ENCODE peak calls at places on chromosome 5, in nine cellular contexts. Z is ascending aorta, S is heart right ventricle, E is prostate gland, U is B cell, C is H9, B is ovary, J is GM12865, W is RWPE1. D is an unnamed sample.

GRCh38 chr5:1521671-1522600 is 1.8 kb downstream of the LPCAT1 start:
- DNase-seq in Z (no peak), S (peak), E (no peak), U (no peak), C (peak), B (peak), J (no peak), W (peak), D (no peak)

GRCh38 chr5:80864706-80865435 is 95.3 kb upstream of the RASGRF2 start:
- DNase-seq in Z (no peak), S (no peak), E (no peak), U (no peak), C (no peak), B (no peak), J (peak), W (no peak), D (no peak)

GRCh38 chr5:113020461-113021273 is 44.1 kb downstream of the DCP2 start:
- DNase-seq in Z (no peak), S (no peak), E (no peak), U (no peak), C (no peak), B (no peak), J (no peak), W (peak), D (no peak)

GRCh38 chr5:55568629-55569512 is 34.1 kb upstream of the PLPP1 start:
- DNase-seq in Z (no peak), S (no peak), E (no peak), U (no peak), C (no peak), B (no peak), J (no peak), W (no peak), D (no peak)

GRCh38 chr5:176541338-176542134 is 4.3 kb upstream of the RNF44 start:
- DNase-seq in Z (no peak), S (no peak), E (peak), U (peak), C (peak), B (peak), J (peak), W (peak), D (peak)

GRCh38 chr5:65811895-65812294 is 89.9 kb downstream of the NLN start:
- DNase-seq in Z (no peak), S (no peak), E (no peak), U (no peak), C (no peak), B (no peak), J (no peak), W (no peak), D (peak)

GRCh38 chr5:164484948-164485347 is 979.5 kb downstream of the MAT2B start:
- DNase-seq in Z (no peak), S (no peak), E (no peak), U (no peak), C (no peak), B (no peak), J (no peak), W (no peak), D (no peak)

GRCh38 chr5:8538813-8539212 is 669.9 kb downstream of the MTRR start:
- DNase-seq in Z (no peak), S (no peak), E (no peak), U (no peak), C (no peak), B (no peak), J (no peak), W (no peak), D (no peak)

GRCh38 chr5:33524476-33524875 is 83.7 kb downstream of the TARS1 start:
- DNase-seq in Z (no peak), S (no peak), E (no peak), U (no peak), C (no peak), B (no peak), J (no peak), W (no peak), D (no peak)

GRCh38 chr5:157545911-157546310 is 29.7 kb downstream of the ADAM19 start:
- DNase-seq in Z (no peak), S (no peak), E (no peak), U (no peak), C (no peak), B (no peak), J (no peak), W (no peak), D (no peak)

GRCh38 chr5:113043491-113043931 is 66.9 kb downstream of the DCP2 start:
- DNase-seq in Z (no peak), S (peak), E (no peak), U (no peak), C (peak), B (peak), J (no peak), W (peak), D (no peak)

GRCh38 chr5:313806-314376 is 7.6 kb upstream of the AHRR start:
- DNase-seq in Z (no peak), S (no peak), E (no peak), U (no peak), C (no peak), B (no peak), J (no peak), W (no peak), D (no peak)

DNA sequence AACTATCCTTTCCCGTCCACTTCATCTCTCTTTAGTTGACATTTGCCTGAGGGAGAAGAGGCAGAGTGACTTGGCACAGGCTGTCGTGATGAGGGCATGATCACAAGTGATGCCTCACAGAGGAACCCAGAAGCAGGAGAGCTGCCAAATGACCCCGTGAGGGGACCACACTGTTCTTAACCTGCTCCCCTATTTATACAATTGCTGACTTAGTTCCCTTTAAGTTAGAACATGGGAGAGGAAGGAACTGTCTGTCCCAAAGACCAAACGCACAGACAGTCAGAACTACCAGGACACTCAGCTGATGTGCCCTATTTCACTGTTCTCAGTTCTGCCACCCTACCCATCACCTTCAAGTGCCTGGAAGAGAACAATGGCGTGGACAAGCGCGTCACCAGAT is 73.7 kb downstream of the SLC1A3 start:
- DNase-seq in Z (peak), S (peak), E (no peak), U (no peak), C (no peak), B (no peak), J (no peak), W (no peak), D (no peak)
- TF ChIP-seq CTCF in Z (no peak), S (no peak), E (no peak), U (no peak), C (no peak), B (no peak), J (no peak), W (no peak), D (no peak)

GRCh38 chr5:179343902-179344300 is 1.4 kb downstream of the ADAMTS2 start:
- DNase-seq in Z (no peak), S (no peak), E (no peak), U (peak), C (peak), B (peak), J (no peak), W (no peak), D (no peak)

GRCh38 chr5:179340465-179340864 is 4.8 kb downstream of the ADAMTS2 start:
- DNase-seq in Z (no peak), S (no peak), E (no peak), U (no peak), C (no peak), B (no peak), J (no peak), W (no peak), D (no peak)

GRCh38 chr5:179343021-179343781 is 2.1 kb downstream of the ADAMTS2 start:
- DNase-seq in Z (no peak), S (no peak), E (no peak), U (no peak), C (no peak), B (no peak), J (no peak), W (no peak), D (no peak)

GRCh38 chr5:179344301-179345178 is 721 bp downstream of the ADAMTS2 start:
- DNase-seq in Z (no peak), S (no peak), E (no peak), U (no peak), C (no peak), B (peak), J (no peak), W (no peak), D (no peak)

GRCh38 chr5:179342577-179342976 is 2.7 kb downstream of the ADAMTS2 start:
- DNase-seq in Z (no peak), S (no peak), E (no peak), U (no peak), C (peak), B (no peak), J (no peak), W (no peak), D (no peak)
- TF ChIP-seq CTCF in Z (peak), S (peak), E (no peak), U (no peak), C (peak), B (no peak), J (no peak), W (no peak), D (no peak)

GRCh38 chr5:135830384-135831275 is 3.8 kb upstream of the SLC25A48 start:
- DNase-seq in Z (no peak), S (no peak), E (no peak), U (no peak), C (no peak), B (no peak), J (no peak), W (no peak), D (no peak)
- TF ChIP-seq CTCF in Z (no peak), S (no peak), E (no peak), U (no peak), C (no peak), B (no peak), J (no peak), W (peak), D (peak)

DNA sequence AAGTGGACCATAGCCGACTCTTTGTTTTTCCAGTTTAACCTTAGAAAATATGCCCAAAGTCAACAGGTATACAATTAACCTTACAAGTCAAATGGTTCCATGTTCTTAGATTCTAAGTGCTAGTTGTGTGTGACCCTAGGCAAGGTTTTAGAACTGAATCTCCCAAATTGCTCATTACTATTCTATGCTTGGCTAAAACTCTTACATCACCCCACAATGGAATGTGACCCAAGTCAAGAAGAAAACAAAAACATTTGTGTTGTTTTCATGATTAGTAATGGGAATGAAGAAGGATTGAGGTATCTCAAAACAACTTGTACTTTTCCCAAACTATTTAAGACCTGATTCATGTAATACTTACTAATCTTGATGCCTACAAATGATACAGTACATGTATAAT is 159.2 kb downstream of the ARRDC3 start:
- DNase-seq in Z (no peak), S (no peak), E (no peak), U (no peak), C (no peak), B (no peak), J (no peak), W (no peak), D (no peak)
- TF ChIP-seq CTCF in Z (no peak), S (no peak), E (no peak), U (no peak), C (no peak), B (no peak), J (no peak), W (no peak), D (no peak)

GRCh38 chr5:12659675-12660074 is 755.4 kb upstream of the CTNND2 start:
- DNase-seq in Z (no peak), S (no peak), E (no peak), U (no peak), C (no peak), B (no peak), J (no peak), W (no peak), D (no peak)

GRCh38 chr5:12658871-12659446 is 754.7 kb upstream of the CTNND2 start:
- DNase-seq in Z (no peak), S (no peak), E (no peak), U (no peak), C (no peak), B (no peak), J (no peak), W (no peak), D (no peak)

GRCh38 chr5:12655675-12656074 is 751.4 kb upstream of the CTNND2 start:
- DNase-seq in Z (no peak), S (no peak), E (no peak), U (no peak), C (no peak), B (no peak), J (no peak), W (no peak), D (no peak)
- TF ChIP-seq CTCF in Z (no peak), S (no peak), E (no peak), U (no peak), C (no peak), B (no peak), J (no peak), W (no peak), D (no peak)

GRCh38 chr5:42894057-42894456 is 82.4 kb upstream of the SELENOP start:
- DNase-seq in Z (no peak), S (no peak), E (no peak), U (no peak), C (peak), B (no peak), J (no peak), W (no peak), D (no peak)
- TF ChIP-seq CTCF in Z (peak), S (peak), E (no peak), U (no peak), C (peak), B (no peak), J (no peak), W (no peak), D (no peak)

DNA sequence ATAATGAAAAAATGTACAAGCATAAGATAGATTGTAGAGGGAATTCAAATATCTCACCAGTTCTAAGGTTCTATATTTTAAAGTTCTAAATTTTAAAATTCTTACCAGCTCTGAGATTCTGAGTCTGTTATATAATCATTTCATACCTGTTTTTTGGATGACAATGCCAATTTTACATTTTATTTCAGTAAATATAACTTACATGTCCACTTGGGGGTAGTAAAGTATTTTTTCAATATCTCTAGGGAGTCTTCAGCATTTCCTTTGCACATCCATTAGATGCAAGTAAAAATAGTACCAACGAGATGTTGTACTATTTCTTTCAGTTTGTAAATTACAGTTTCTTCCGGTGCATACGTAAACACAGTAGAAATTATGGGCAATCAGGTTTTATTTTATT is 25.7 kb downstream of the NMUR2 start:
- DNase-seq in Z (no peak), S (no peak), E (no peak), U (no peak), C (no peak), B (no peak), J (no peak), W (no peak), D (no peak)
- TF ChIP-seq CTCF in Z (no peak), S (no peak), E (no peak), U (no peak), C (no peak), B (no peak), J (no peak), W (no peak), D (no peak)

DNA sequence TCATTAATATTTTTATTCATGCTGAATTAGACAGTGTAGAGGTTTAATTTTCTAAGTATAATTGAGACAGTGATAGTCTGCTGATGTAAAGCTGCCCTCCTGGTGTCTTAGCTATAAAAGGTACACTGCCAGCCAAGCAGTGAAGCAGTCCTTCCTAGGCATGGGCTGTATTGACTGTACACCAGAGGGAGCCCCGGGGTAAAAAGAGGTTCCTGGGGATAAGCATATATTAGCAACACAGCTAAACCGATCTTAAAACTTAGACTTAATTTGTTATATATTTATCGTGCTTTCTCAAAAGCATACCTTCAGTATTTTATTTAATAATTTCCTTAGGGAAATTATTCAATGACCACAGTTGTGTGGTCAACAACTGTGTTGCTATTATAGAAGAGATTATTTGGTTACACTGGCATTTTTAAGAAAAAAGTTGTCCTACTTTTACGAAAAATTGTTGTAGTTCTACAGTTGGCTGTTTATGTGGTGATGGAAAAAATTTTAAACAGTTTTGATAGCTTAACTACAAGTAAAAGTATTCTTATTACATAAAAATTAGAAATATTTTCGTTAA is 68.8 kb downstream of the ELL2 start:
- DNase-seq in Z (no peak), S (no peak), E (no peak), U (peak), C (peak), B (no peak), J (peak), W (peak), D (peak)
- TF ChIP-seq CTCF in Z (peak), S (peak), E (no peak), U (peak), C (peak), B (no peak), J (peak), W (peak), D (peak)

D was measured in Calu3.